ENCODE peak calls at places on chromosomes 11 and 22, in nine cellular contexts. One of them, this sample, is unnamed.

GRCh38 chr11:66981976-66982578 is 7.0 kb downstream of the C11orf86 start:
- DNase-seq in NCI-H2029: peak; percentile 91
- DNase-seq in iPS-NIHi11: peak; percentile 25
- DNase-seq in left colon: peak; percentile 87
- DNase-seq in OCI-LY7: no peak
- DNase-seq in RWPE1: peak; percentile 67
- DNase-seq in CD8-positive, alpha-beta memory T cell: no peak
- DNase-seq in Peyer's patch: peak; percentile 79
- DNase-seq in HL-60: peak; percentile 32
- DNase-seq in this sample: peak; percentile 81

GRCh38 chr11:100930185-100930778 is 199.3 kb downstream of the PGR start:
- DNase-seq in NCI-H2029: peak; percentile 54
- DNase-seq in iPS-NIHi11: peak; percentile 52
- DNase-seq in left colon: no peak
- DNase-seq in OCI-LY7: peak; percentile 38
- DNase-seq in RWPE1: peak; percentile 34
- DNase-seq in CD8-positive, alpha-beta memory T cell: peak; percentile 10
- DNase-seq in Peyer's patch: no peak
- DNase-seq in HL-60: no peak
- DNase-seq in this sample: no peak

GRCh38 chr22:33844273-33844672 is 76.0 kb downstream of the LARGE1 start:
- DNase-seq in NCI-H2029: peak; percentile 21
- DNase-seq in iPS-NIHi11: no peak
- DNase-seq in left colon: no peak
- DNase-seq in OCI-LY7: peak; percentile 15
- DNase-seq in RWPE1: no peak
- DNase-seq in CD8-positive, alpha-beta memory T cell: no peak
- DNase-seq in Peyer's patch: no peak
- DNase-seq in HL-60: no peak
- DNase-seq in this sample: no peak

GRCh38 chr11:118028626-118029025 is 42.4 kb downstream of the IL10RA start:
- DNase-seq in NCI-H2029: no peak
- DNase-seq in iPS-NIHi11: no peak
- DNase-seq in left colon: no peak
- DNase-seq in OCI-LY7: no peak
- DNase-seq in RWPE1: no peak
- DNase-seq in CD8-positive, alpha-beta memory T cell: no peak
- DNase-seq in Peyer's patch: no peak
- DNase-seq in HL-60: no peak
- DNase-seq in this sample: no peak

GRCh38 chr11:125446279-125446678 is 49.8 kb downstream of the FEZ1 start:
- DNase-seq in NCI-H2029: no peak
- DNase-seq in iPS-NIHi11: no peak
- DNase-seq in left colon: no peak
- DNase-seq in OCI-LY7: no peak
- DNase-seq in RWPE1: no peak
- DNase-seq in CD8-positive, alpha-beta memory T cell: no peak
- DNase-seq in Peyer's patch: no peak
- DNase-seq in HL-60: no peak
- DNase-seq in this sample: no peak

GRCh38 chr22:45503816-45504702 is 1.4 kb downstream of the FBLN1 start:
- DNase-seq in NCI-H2029: no peak
- DNase-seq in iPS-NIHi11: peak; percentile 58
- DNase-seq in left colon: no peak
- DNase-seq in OCI-LY7: no peak
- DNase-seq in RWPE1: no peak
- DNase-seq in CD8-positive, alpha-beta memory T cell: no peak
- DNase-seq in Peyer's patch: peak; percentile 46
- DNase-seq in HL-60: peak; percentile 11
- DNase-seq in this sample: peak; percentile 62

GRCh38 chr11:66593650-66594049 is 665 bp downstream of the CCS start:
- DNase-seq in NCI-H2029: no peak
- DNase-seq in iPS-NIHi11: no peak
- DNase-seq in left colon: no peak
- DNase-seq in OCI-LY7: no peak
- DNase-seq in RWPE1: no peak
- DNase-seq in CD8-positive, alpha-beta memory T cell: no peak
- DNase-seq in Peyer's patch: no peak
- DNase-seq in HL-60: no peak
- DNase-seq in this sample: peak; percentile 49

GRCh38 chr11:76669901-76670474 is 559 bp downstream of the LRRC32 start:
- DNase-seq in NCI-H2029: no peak
- DNase-seq in iPS-NIHi11: no peak
- DNase-seq in left colon: no peak
- DNase-seq in OCI-LY7: peak; percentile 52
- DNase-seq in RWPE1: no peak
- DNase-seq in CD8-positive, alpha-beta memory T cell: no peak
- DNase-seq in Peyer's patch: peak; percentile 44
- DNase-seq in HL-60: no peak
- DNase-seq in this sample: peak; percentile 35

GRCh38 chr11:76658651-76659650 is 11.6 kb downstream of the LRRC32 start:
- DNase-seq in NCI-H2029: no peak
- DNase-seq in iPS-NIHi11: no peak
- DNase-seq in left colon: no peak
- DNase-seq in OCI-LY7: no peak
- DNase-seq in RWPE1: no peak
- DNase-seq in CD8-positive, alpha-beta memory T cell: no peak
- DNase-seq in Peyer's patch: peak; percentile 23
- DNase-seq in HL-60: no peak
- DNase-seq in this sample: no peak

GRCh38 chr11:93672280-93672679 is 10.8 kb downstream of the CEP295 start:
- DNase-seq in NCI-H2029: no peak
- DNase-seq in iPS-NIHi11: no peak
- DNase-seq in left colon: no peak
- DNase-seq in OCI-LY7: no peak
- DNase-seq in RWPE1: no peak
- DNase-seq in CD8-positive, alpha-beta memory T cell: no peak
- DNase-seq in Peyer's patch: no peak
- DNase-seq in HL-60: no peak
- DNase-seq in this sample: no peak

GRCh38 chr11:77672276-77672675 is 34.7 kb upstream of the CLNS1A start:
- DNase-seq in NCI-H2029: no peak
- DNase-seq in iPS-NIHi11: no peak
- DNase-seq in left colon: peak; percentile 76
- DNase-seq in OCI-LY7: no peak
- DNase-seq in RWPE1: no peak
- DNase-seq in CD8-positive, alpha-beta memory T cell: no peak
- DNase-seq in Peyer's patch: no peak
- DNase-seq in HL-60: no peak
- DNase-seq in this sample: peak; percentile 40

GRCh38 chr11:126061707-126062678 is 673 bp downstream of the CDON start:
- DNase-seq in NCI-H2029: peak; percentile 60
- DNase-seq in iPS-NIHi11: peak; percentile 65
- DNase-seq in left colon: peak; percentile 32
- DNase-seq in OCI-LY7: peak; percentile 13
- DNase-seq in RWPE1: peak; percentile 57
- DNase-seq in CD8-positive, alpha-beta memory T cell: no peak
- DNase-seq in Peyer's patch: no peak
- DNase-seq in HL-60: no peak
- DNase-seq in this sample: peak; percentile 83

GRCh38 chr11:35554491-35555237 is 29.2 kb upstream of the PAMR1 start:
- DNase-seq in NCI-H2029: no peak
- DNase-seq in iPS-NIHi11: peak; percentile 29
- DNase-seq in left colon: no peak
- DNase-seq in OCI-LY7: no peak
- DNase-seq in RWPE1: no peak
- DNase-seq in CD8-positive, alpha-beta memory T cell: no peak
- DNase-seq in Peyer's patch: no peak
- DNase-seq in HL-60: no peak
- DNase-seq in this sample: no peak

GRCh38 chr11:27701262-27702105 is 1.2 kb upstream of the BDNF start:
- DNase-seq in NCI-H2029: no peak
- DNase-seq in iPS-NIHi11: peak; percentile 15
- DNase-seq in left colon: no peak
- DNase-seq in OCI-LY7: no peak
- DNase-seq in RWPE1: peak; percentile 29
- DNase-seq in CD8-positive, alpha-beta memory T cell: no peak
- DNase-seq in Peyer's patch: no peak
- DNase-seq in HL-60: no peak
- DNase-seq in this sample: no peak

GRCh38 chr11:71446942-71447688 is 1.1 kb downstream of the DHCR7 start:
- DNase-seq in NCI-H2029: no peak
- DNase-seq in iPS-NIHi11: no peak
- DNase-seq in left colon: peak; percentile 49
- DNase-seq in OCI-LY7: no peak
- DNase-seq in RWPE1: peak; percentile 74
- DNase-seq in CD8-positive, alpha-beta memory T cell: no peak
- DNase-seq in Peyer's patch: peak; percentile 50
- DNase-seq in HL-60: peak; percentile 67
- DNase-seq in this sample: no peak

GRCh38 chr11:64888761-64889511 is 10.5 kb upstream of the EHD1 start:
- DNase-seq in NCI-H2029: no peak
- DNase-seq in iPS-NIHi11: no peak
- DNase-seq in left colon: peak; percentile 88
- DNase-seq in OCI-LY7: no peak
- DNase-seq in RWPE1: no peak
- DNase-seq in CD8-positive, alpha-beta memory T cell: no peak
- DNase-seq in Peyer's patch: peak; percentile 91
- DNase-seq in HL-60: no peak
- DNase-seq in this sample: no peak

GRCh38 chr11:72317982-72318381 is 74.0 kb upstream of the PHOX2A start:
- DNase-seq in NCI-H2029: no peak
- DNase-seq in iPS-NIHi11: no peak
- DNase-seq in left colon: no peak
- DNase-seq in OCI-LY7: no peak
- DNase-seq in RWPE1: no peak
- DNase-seq in CD8-positive, alpha-beta memory T cell: no peak
- DNase-seq in Peyer's patch: no peak
- DNase-seq in HL-60: no peak
- DNase-seq in this sample: no peak

GRCh38 chr11:73907191-73907590 is 30.4 kb downstream of the PAAF1 start:
- DNase-seq in NCI-H2029: no peak
- DNase-seq in iPS-NIHi11: peak; percentile 19
- DNase-seq in left colon: no peak
- DNase-seq in OCI-LY7: no peak
- DNase-seq in RWPE1: peak; percentile 83
- DNase-seq in CD8-positive, alpha-beta memory T cell: no peak
- DNase-seq in Peyer's patch: no peak
- DNase-seq in HL-60: peak; percentile 67
- DNase-seq in this sample: no peak

GRCh38 chr11:13595166-13595565 is 73.3 kb upstream of the FAR1 start:
- DNase-seq in NCI-H2029: no peak
- DNase-seq in iPS-NIHi11: no peak
- DNase-seq in left colon: no peak
- DNase-seq in OCI-LY7: no peak
- DNase-seq in RWPE1: no peak
- DNase-seq in CD8-positive, alpha-beta memory T cell: no peak
- DNase-seq in Peyer's patch: no peak
- DNase-seq in HL-60: no peak
- DNase-seq in this sample: no peak

GRCh38 chr22:50581031-50581949 is 1.4 kb downstream of the CHKB start:
- DNase-seq in NCI-H2029: no peak
- DNase-seq in iPS-NIHi11: no peak
- DNase-seq in left colon: no peak
- DNase-seq in OCI-LY7: no peak
- DNase-seq in RWPE1: no peak
- DNase-seq in CD8-positive, alpha-beta memory T cell: no peak
- DNase-seq in Peyer's patch: no peak
- DNase-seq in HL-60: no peak
- DNase-seq in this sample: no peak

This sample was measured in left lung.